ENCODE peak calls at places on chromosomes 6 and 20, in seven cellular contexts. S, Z, F, R, U, D and K are unnamed samples.

GRCh38 chr6:114735118-114735730 is 392.4 kb upstream of the HS3ST5 start:
- DNase-seq in S (no peak), R (no peak), Z (no peak), U (no peak), D (no peak), F (no peak), K (no peak)

GRCh38 chr6:139954463-139955071 is 580.1 kb upstream of the CITED2 start:
- DNase-seq in Z (no peak), F (no peak), U (no peak), D (no peak), S (no peak), R (no peak), K (no peak)

GRCh38 chr6:12813321-12813720 is 96.8 kb downstream of the PHACTR1 start:
- DNase-seq in R (no peak), U (no peak), Z (no peak), F (no peak), S (no peak), D (no peak), K (no peak)

GRCh38 chr20:57391439-57392129 is 388 bp downstream of the RBM38 start:
- DNase-seq in Z (peak; percentile 84), S (no peak), D (peak; percentile 54), U (peak; percentile 34), R (peak; percentile 28), F (no peak), K (no peak)

GRCh38 chr6:7157752-7158616 is 50.2 kb downstream of the RREB1 start:
- DNase-seq in U (no peak), Z (no peak), S (no peak), D (peak; percentile 62), R (no peak), F (no peak), K (no peak)

GRCh38 chr6:31588871-31589650 is 3.0 kb downstream of the LST1 start:
- DNase-seq in S (peak; percentile 8), R (no peak), U (no peak), D (peak; percentile 84), F (no peak), Z (no peak), K (no peak)

GRCh38 chr20:12354725-12355124 is 437.0 kb downstream of the BTBD3 start:
- DNase-seq in D (no peak), U (no peak), S (no peak), Z (no peak), F (no peak), R (no peak), K (no peak)

GRCh38 chr20:25246182-25246943 is 1.5 kb upstream of the PYGB start:
- DNase-seq in R (peak; percentile 54), D (peak; percentile 62), U (no peak), Z (no peak), F (no peak), S (no peak), K (no peak)

GRCh38 chr6:30875244-30876038 is 8.9 kb upstream of the DDR1 start:
- DNase-seq in Z (no peak), F (no peak), D (no peak), R (no peak), S (peak; percentile 62), U (no peak), K (no peak)

GRCh38 chr6:156863504-156863903 is 86.3 kb downstream of the ARID1B start:
- DNase-seq in R (no peak), F (no peak), S (no peak), U (no peak), D (no peak), Z (no peak), K (no peak)

GRCh38 chr20:30811896-30812671 is 445.4 kb upstream of the DEFB115 start:
- DNase-seq in R (no peak), D (peak; percentile 49), U (peak; percentile 39), F (peak; percentile 59), Z (peak; percentile 88), S (peak; percentile 19), K (no peak)

GRCh38 chr20:32547753-32548034 is 37.4 kb downstream of the NOL4L start:
- DNase-seq in S (no peak), U (no peak), D (no peak), Z (no peak), R (no peak), F (no peak), K (no peak)

GRCh38 chr20:44302026-44302669 is 8.9 kb downstream of the FITM2 start:
- DNase-seq in R (peak; percentile 49), U (no peak), D (no peak), Z (no peak), F (no peak), S (peak; percentile 57), K (no peak)

GRCh38 chr6:100001915-100002388 is 7.9 kb upstream of the MCHR2 start:
- DNase-seq in Z (no peak), U (peak; percentile 21), D (peak; percentile 61), S (peak; percentile 46), F (peak; percentile 40), R (peak; percentile 18), K (peak; percentile 22)

GRCh38 chr20:3352203-3352602 is 55.3 kb downstream of the DNAAF9 start:
- DNase-seq in S (no peak), F (no peak), R (no peak), D (no peak), Z (no peak), U (no peak), K (no peak)

GRCh38 chr6:90304308-90304707 is 7.7 kb upstream of the BACH2 start:
- DNase-seq in R (no peak), U (no peak), D (no peak), S (no peak), F (no peak), Z (no peak), K (no peak)

GRCh38 chr20:45470262-45470931 is 844 bp downstream of the WFDC2 start:
- DNase-seq in R (peak; percentile 68), U (peak; percentile 31), D (peak; percentile 44), F (no peak), S (no peak), Z (peak; percentile 89), K (peak; percentile 59)

GRCh38 chr20:54474046-54474445 is 1.3 kb upstream of the DOK5 start:
- DNase-seq in D (no peak), R (no peak), S (no peak), Z (no peak), F (no peak), U (no peak), K (no peak)

GRCh38 chr6:100665041-100665380 is 200.3 kb upstream of the SIM1 start:
- DNase-seq in D (no peak), F (no peak), S (no peak), R (peak; percentile 19), Z (no peak), U (no peak), K (no peak)

GRCh38 chr20:52899221-52899620 is 72.9 kb upstream of the TSHZ2 start:
- DNase-seq in U (no peak), D (no peak), Z (no peak), F (no peak), R (no peak), S (no peak), K (no peak)

GRCh38 chr6:9732056-9732455 is 682.8 kb downstream of the TFAP2A start:
- DNase-seq in R (no peak), D (no peak), S (no peak), F (no peak), U (no peak), Z (no peak), K (no peak)

GRCh38 chr6:82862543-82862942 is 203.1 kb downstream of the UBE3D start:
- DNase-seq in F (no peak), U (no peak), D (no peak), Z (no peak), R (no peak), S (no peak), K (no peak)

GRCh38 chr6:70194421-70194820 is 108.5 kb downstream of the COL9A1 start:
- DNase-seq in F (no peak), Z (no peak), S (no peak), U (no peak), R (no peak), D (no peak), K (no peak)

GRCh38 chr20:10236540-10237533 is 18.2 kb downstream of the SNAP25 start:
- DNase-seq in D (no peak), Z (no peak), U (no peak), S (no peak), R (no peak), F (no peak), K (no peak)

DNA sequence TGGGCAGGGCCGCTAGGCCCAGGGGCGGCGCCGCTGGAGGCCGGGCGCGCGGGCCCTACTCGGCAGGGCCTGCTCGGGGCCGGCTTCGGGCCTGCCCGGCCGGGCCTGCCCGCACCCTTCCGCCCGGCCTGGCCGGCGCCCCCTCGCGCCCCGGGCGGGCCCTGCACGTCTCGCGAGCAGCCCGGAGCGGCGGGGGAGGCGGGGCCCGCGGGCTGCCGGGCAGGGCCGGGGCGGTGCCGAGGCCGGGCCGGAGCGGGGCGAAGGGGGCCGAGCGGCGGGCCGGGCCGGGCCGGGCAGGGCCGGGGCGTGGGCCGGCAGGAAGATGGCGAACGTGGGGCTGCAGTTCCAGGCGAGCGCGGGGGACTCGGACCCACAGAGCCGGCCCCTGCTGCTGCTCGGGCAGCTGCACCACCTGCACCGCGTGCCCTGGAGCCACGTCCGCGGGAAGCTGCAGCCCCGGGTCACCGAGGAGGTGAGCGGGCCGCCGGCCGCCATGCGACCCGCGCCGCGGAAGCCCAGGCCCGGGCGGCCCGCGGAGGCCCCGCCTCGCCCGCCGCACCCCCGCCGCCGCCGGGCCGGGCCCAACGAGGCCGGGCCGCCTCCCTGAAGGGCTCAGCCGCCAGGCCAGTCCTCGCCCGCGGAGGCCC is at the start of gene NPEPL1:
- DNase-seq in S (peak; percentile 32), U (peak; percentile 78), R (peak; percentile 79), D (peak; percentile 85), Z (peak; percentile 95), F (peak; percentile 24), K (peak; percentile 53)
- TF ChIP-seq CTCF in S (peak; percentile 22), U (no peak), R (no peak), D (no peak), Z (no peak), F (no peak), K (peak; percentile 28)

DNA sequence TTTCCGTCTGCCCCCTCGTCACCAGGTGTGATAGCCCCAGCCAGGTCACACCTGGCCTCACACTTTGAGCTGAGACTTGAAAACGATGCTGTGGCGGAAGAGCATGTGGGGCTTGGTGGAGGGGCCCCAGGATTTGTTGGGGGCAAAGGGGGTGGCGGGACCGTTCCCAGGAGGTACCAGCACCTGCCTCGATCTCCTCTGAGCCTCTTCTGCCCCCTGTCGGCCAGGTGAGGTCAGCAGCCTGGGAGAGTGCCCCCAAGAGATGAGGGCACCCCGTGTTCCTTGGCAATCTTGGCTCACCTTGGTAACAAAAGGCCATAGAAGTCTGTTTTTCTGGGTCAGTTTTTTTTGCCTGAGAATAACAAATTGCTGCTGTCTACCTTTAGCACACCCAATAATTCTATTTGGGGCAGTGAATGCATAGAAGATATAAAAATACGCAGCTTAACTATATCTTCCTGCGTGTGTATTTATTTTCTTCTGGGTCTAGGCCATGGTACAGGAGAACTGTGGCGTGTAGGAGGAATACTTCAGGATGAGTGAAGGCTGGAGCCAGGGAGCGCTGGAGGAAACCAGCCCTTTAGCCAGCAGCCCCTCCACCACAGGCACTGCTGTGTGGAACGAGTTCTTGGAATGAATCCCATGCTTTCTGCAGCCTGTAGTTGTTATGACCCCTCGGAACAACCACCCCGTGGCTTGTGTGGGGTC is 25.2 kb downstream of the SPATA2 start:
- DNase-seq in Z (no peak), S (peak; percentile 8), R (no peak), D (no peak), F (no peak), U (no peak), K (no peak)
- TF ChIP-seq CTCF in Z (peak; percentile 15), S (peak; percentile 89), R (peak; percentile 41), D (no peak), F (peak; percentile 68), U (peak; percentile 19), K (peak; percentile 46)

GRCh38 chr6:52663935-52664184 is 7.1 kb upstream of the TMEM14A start:
- DNase-seq in Z (no peak), D (no peak), U (no peak), R (no peak), F (no peak), S (no peak), K (no peak)
- TF ChIP-seq CTCF in Z (peak; percentile 33), D (no peak), U (no peak), R (no peak), F (no peak), S (no peak), K (peak; percentile 36)

GRCh38 chr20:38810926-38811325 is 5.4 kb downstream of the PPP1R16B start:
- DNase-seq in R (no peak), D (no peak), F (no peak), U (no peak), Z (no peak), S (no peak), K (no peak)
- TF ChIP-seq CTCF in R (no peak), D (no peak), F (no peak), U (no peak), Z (no peak), S (no peak), K (no peak)